ENCODE peak calls at places on chromosomes 5 and 9, in eight cellular contexts. One of them, this sample, is unnamed.

GRCh38 chr5:107127906-107128305 is 542.8 kb downstream of the EFNA5 start:
- DNase-seq in activated gamma-delta T cell treated with Interleukin-2 at 50 U/mL for 16 hours: no peak
- DNase-seq in ELR: no peak
- DNase-seq in HTR-8/SVneo: no peak
- DNase-seq in heart right ventricle: no peak
- DNase-seq in cardiac muscle cell: no peak
- DNase-seq in type B pancreatic cell: no peak
- DNase-seq in pons: no peak
- DNase-seq in this sample: no peak

GRCh38 chr5:65307088-65307487 is 174.6 kb downstream of the ADAMTS6 start:
- DNase-seq in pons: no peak
- DNase-seq in activated gamma-delta T cell treated with Interleukin-2 at 50 U/mL for 16 hours: no peak
- DNase-seq in HTR-8/SVneo: no peak
- DNase-seq in ELR: peak
- DNase-seq in type B pancreatic cell: no peak
- DNase-seq in heart right ventricle: no peak
- DNase-seq in cardiac muscle cell: no peak
- DNase-seq in this sample: no peak

GRCh38 chr9:26809795-26810194 is 82.8 kb downstream of the CAAP1 start:
- DNase-seq in cardiac muscle cell: no peak
- DNase-seq in HTR-8/SVneo: no peak
- DNase-seq in pons: no peak
- DNase-seq in ELR: peak
- DNase-seq in activated gamma-delta T cell treated with Interleukin-2 at 50 U/mL for 16 hours: no peak
- DNase-seq in type B pancreatic cell: no peak
- DNase-seq in heart right ventricle: no peak
- DNase-seq in this sample: peak

GRCh38 chr5:156326718-156327259 is at the start of gene SGCD:
- DNase-seq in HTR-8/SVneo: no peak
- DNase-seq in activated gamma-delta T cell treated with Interleukin-2 at 50 U/mL for 16 hours: no peak
- DNase-seq in type B pancreatic cell: no peak
- DNase-seq in heart right ventricle: peak
- DNase-seq in cardiac muscle cell: peak
- DNase-seq in pons: peak
- DNase-seq in ELR: peak
- DNase-seq in this sample: peak

GRCh38 chr9:121691890-121692289 is 40.5 kb downstream of the DAB2IP start:
- DNase-seq in ELR: no peak
- DNase-seq in type B pancreatic cell: no peak
- DNase-seq in cardiac muscle cell: no peak
- DNase-seq in pons: no peak
- DNase-seq in activated gamma-delta T cell treated with Interleukin-2 at 50 U/mL for 16 hours: no peak
- DNase-seq in heart right ventricle: no peak
- DNase-seq in HTR-8/SVneo: no peak
- DNase-seq in this sample: no peak

GRCh38 chr5:179284751-179285191 is 60.5 kb downstream of the ADAMTS2 start:
- DNase-seq in ELR: no peak
- DNase-seq in type B pancreatic cell: no peak
- DNase-seq in pons: peak
- DNase-seq in activated gamma-delta T cell treated with Interleukin-2 at 50 U/mL for 16 hours: no peak
- DNase-seq in HTR-8/SVneo: no peak
- DNase-seq in heart right ventricle: no peak
- DNase-seq in cardiac muscle cell: no peak
- DNase-seq in this sample: no peak

GRCh38 chr9:93057024-93057702 is 1.3 kb upstream of the SUSD3 start:
- DNase-seq in type B pancreatic cell: no peak
- DNase-seq in activated gamma-delta T cell treated with Interleukin-2 at 50 U/mL for 16 hours: no peak
- DNase-seq in heart right ventricle: no peak
- DNase-seq in pons: no peak
- DNase-seq in HTR-8/SVneo: no peak
- DNase-seq in ELR: no peak
- DNase-seq in cardiac muscle cell: no peak
- DNase-seq in this sample: no peak

GRCh38 chr9:123686131-123686848 is 243.6 kb downstream of the DENND1A start:
- DNase-seq in type B pancreatic cell: no peak
- DNase-seq in heart right ventricle: no peak
- DNase-seq in ELR: peak
- DNase-seq in cardiac muscle cell: peak
- DNase-seq in HTR-8/SVneo: no peak
- DNase-seq in pons: peak
- DNase-seq in activated gamma-delta T cell treated with Interleukin-2 at 50 U/mL for 16 hours: no peak
- DNase-seq in this sample: peak

GRCh38 chr9:112283854-112284253 is 49.6 kb downstream of the PTBP3 start:
- DNase-seq in ELR: peak
- DNase-seq in heart right ventricle: no peak
- DNase-seq in pons: no peak
- DNase-seq in activated gamma-delta T cell treated with Interleukin-2 at 50 U/mL for 16 hours: no peak
- DNase-seq in HTR-8/SVneo: no peak
- DNase-seq in cardiac muscle cell: no peak
- DNase-seq in type B pancreatic cell: no peak
- DNase-seq in this sample: no peak

This sample was measured in epithelial cell of esophagus.